ENCODE peak calls at places on chromosome 6, in ten cellular contexts. G is fibroblast of mammary gland; U is endothelial cell; Y is cardiac fibroblast; D is CD8-positive, alpha-beta T cell; V is mucosa of descending colon; H is AG10803; A is nephron progenitor cell; I is fibroblast of the aortic adventitia; L is brain microvascular endothelial cell. K is an unnamed sample.

GRCh38 chr6:163956571-163957407 is 542.3 kb downstream of the QKI start:
- DNase-seq in G (peak; percentile 85), U (peak; percentile 80), Y (peak; percentile 80), D (peak; percentile 68), V (peak; percentile 72), H (peak; percentile 77), A (peak; percentile 78), I (peak; percentile 64), L (peak; percentile 78), K (peak; percentile 86)

GRCh38 chr6:165661416-165662001 is 1.5 kb downstream of the PDE10A start:
- DNase-seq in G (no peak), U (peak; percentile 38), Y (peak; percentile 54), D (no peak), V (no peak), H (no peak), A (peak; percentile 49), I (peak; percentile 26), L (no peak), K (no peak)

GRCh38 chr6:27667651-27668441 is 194.9 kb upstream of the ZNF184 start:
- DNase-seq in G (peak; percentile 19), U (no peak), Y (peak; percentile 19), D (no peak), V (no peak), H (no peak), A (no peak), I (no peak), L (no peak), K (peak; percentile 38)

GRCh38 chr6:159679091-159680077 is 13.7 kb downstream of the SOD2 start:
- DNase-seq in G (peak; percentile 52), U (no peak), Y (no peak), D (no peak), V (no peak), H (peak; percentile 54), A (no peak), I (peak; percentile 41), L (peak; percentile 26), K (no peak)

GRCh38 chr6:125220712-125221111 is 67.1 kb downstream of the TPD52L1 start:
- DNase-seq in G (peak; percentile 49), U (peak; percentile 9), Y (peak; percentile 35), D (no peak), V (no peak), H (peak; percentile 48), A (no peak), I (peak; percentile 70), L (no peak), K (no peak)

GRCh38 chr6:68728124-68728523 is 93.0 kb downstream of the ADGRB3 start:
- DNase-seq in G (no peak), U (no peak), Y (peak; percentile 59), D (no peak), V (no peak), H (no peak), A (no peak), I (peak; percentile 11), L (no peak), K (no peak)

GRCh38 chr6:37269105-37269504 is 11.2 kb upstream of the TMEM217 start:
- DNase-seq in G (no peak), U (no peak), Y (no peak), D (no peak), V (no peak), H (no peak), A (no peak), I (no peak), L (no peak), K (no peak)

GRCh38 chr6:133132583-133132982 is 108.6 kb upstream of the EYA4 start:
- DNase-seq in G (no peak), U (no peak), Y (no peak), D (no peak), V (no peak), H (no peak), A (peak; percentile 13), I (no peak), L (no peak), K (no peak)

GRCh38 chr6:16764188-16764950 is 3.1 kb upstream of the ATXN1 start:
- DNase-seq in G (peak; percentile 65), U (no peak), Y (peak; percentile 80), D (no peak), V (no peak), H (peak; percentile 70), A (no peak), I (peak; percentile 84), L (peak; percentile 61), K (no peak)

GRCh38 chr6:1285589-1286340 is 26.1 kb upstream of the FOXQ1 start:
- DNase-seq in G (peak; percentile 50), U (no peak), Y (peak; percentile 19), D (no peak), V (no peak), H (peak; percentile 95), A (no peak), I (peak; percentile 41), L (peak; percentile 41), K (peak; percentile 47)

GRCh38 chr6:113564401-113565161 is 292.6 kb upstream of the MARCKS start:
- DNase-seq in G (peak; percentile 98), U (peak; percentile 44), Y (peak; percentile 98), D (no peak), V (peak; percentile 49), H (peak; percentile 99), A (peak; percentile 44), I (peak; percentile 98), L (peak; percentile 93), K (no peak)

GRCh38 chr6:40916816-40917215 is 122.2 kb downstream of the UNC5CL start:
- DNase-seq in G (no peak), U (no peak), Y (no peak), D (no peak), V (no peak), H (peak; percentile 44), A (no peak), I (no peak), L (no peak), K (no peak)

GRCh38 chr6:62640749-62641148 is 354.7 kb upstream of the KHDRBS2 start:
- DNase-seq in G (no peak), U (no peak), Y (no peak), D (no peak), V (no peak), H (no peak), A (no peak), I (no peak), L (no peak), K (peak; percentile 41)

GRCh38 chr6:599946-600448 is 56.9 kb downstream of the HUS1B start:
- DNase-seq in G (no peak), U (no peak), Y (no peak), D (no peak), V (no peak), H (no peak), A (no peak), I (no peak), L (no peak), K (no peak)

GRCh38 chr6:25968769-25969168 is 6.2 kb downstream of the TRIM38 start:
- DNase-seq in G (peak; percentile 74), U (no peak), Y (peak; percentile 59), D (no peak), V (no peak), H (peak; percentile 79), A (no peak), I (peak; percentile 84), L (no peak), K (peak; percentile 24)

GRCh38 chr6:36757206-36757605 is 59.6 kb downstream of the RAB44 start:
- DNase-seq in G (no peak), U (no peak), Y (no peak), D (no peak), V (no peak), H (no peak), A (no peak), I (no peak), L (no peak), K (no peak)

DNA sequence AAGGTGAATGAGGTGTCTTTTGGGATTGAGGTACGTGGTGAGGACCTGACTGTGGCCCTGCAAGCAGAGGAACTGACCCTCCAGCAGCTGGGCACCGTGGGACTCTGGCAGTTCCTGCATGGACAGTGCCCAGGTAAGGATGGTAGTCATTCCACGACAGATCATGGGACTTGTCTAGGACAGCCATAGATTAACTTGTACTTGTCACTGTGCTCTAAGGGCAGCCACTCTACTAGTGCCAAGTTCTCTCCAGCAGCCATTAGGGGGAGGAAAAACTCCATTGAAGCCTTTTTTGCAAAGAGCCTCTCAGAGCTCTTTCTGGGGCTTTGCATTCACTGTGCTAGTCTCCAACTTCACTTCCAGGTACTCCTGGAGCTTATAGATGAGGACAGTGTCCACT is 20.4 kb downstream of the TAF11 start:
- DNase-seq in G (peak; percentile 2), U (no peak), Y (peak; percentile 16), D (no peak), V (no peak), H (no peak), A (no peak), I (no peak), L (no peak), K (no peak)
- TF ChIP-seq CTCF in G (peak; percentile 12), U (no peak), Y (no peak), D (no peak), V (no peak), H (peak; percentile 23), A (no peak), I (peak; percentile 10), L (peak; percentile 29), K (no peak)

GRCh38 chr6:149473080-149474052 is 11.4 kb downstream of the ZC3H12D start:
- DNase-seq in G (no peak), U (no peak), Y (no peak), D (no peak), V (peak; percentile 87), H (no peak), A (no peak), I (no peak), L (no peak), K (peak; percentile 61)
- TF ChIP-seq CTCF in G (no peak), U (no peak), Y (no peak), D (no peak), V (no peak), H (no peak), A (no peak), I (no peak), L (no peak), K (no peak)

DNA sequence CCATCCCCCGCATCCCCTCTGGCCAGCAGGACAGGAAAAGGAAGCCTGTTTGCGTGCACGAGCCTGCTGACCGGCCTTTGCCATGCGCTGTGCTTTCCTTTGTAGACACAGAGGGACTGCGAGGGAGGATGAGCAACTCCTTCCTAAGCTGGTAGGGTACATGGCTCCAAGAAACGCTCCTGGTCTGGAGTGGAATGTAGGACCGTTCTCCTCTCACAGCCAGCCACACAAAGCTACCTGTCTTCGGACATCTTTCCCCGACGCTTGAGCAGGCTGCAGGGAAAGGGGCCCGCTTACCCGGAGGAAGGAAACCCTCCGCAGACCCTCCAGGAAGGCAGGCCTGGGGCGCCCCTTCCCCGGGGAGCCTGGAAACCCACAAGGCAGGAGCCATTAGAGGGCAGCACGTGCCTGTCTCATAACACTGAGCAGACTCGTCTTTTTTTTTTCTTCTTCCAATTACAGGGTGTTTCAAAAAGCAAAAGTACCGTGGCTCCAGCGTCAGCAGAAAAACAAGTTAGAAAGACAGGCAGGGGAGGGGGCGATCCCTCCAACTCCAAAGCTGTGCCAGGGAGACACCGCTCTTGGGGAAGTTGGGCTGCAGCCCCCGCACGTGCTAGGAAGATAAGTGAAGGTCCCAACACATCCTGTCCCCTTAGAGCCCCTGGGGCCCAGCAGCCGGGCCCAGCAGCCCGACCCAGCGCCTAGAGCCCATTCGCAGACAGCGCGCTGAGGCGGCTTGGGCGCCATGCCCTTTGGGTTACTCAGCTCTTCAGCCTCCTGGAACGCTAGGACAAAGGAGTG is 136.0 kb downstream of the LY86 start:
- DNase-seq in G (peak; percentile 80), U (peak; percentile 80), Y (peak; percentile 86), D (peak; percentile 68), V (peak; percentile 85), H (peak; percentile 78), A (peak; percentile 77), I (peak; percentile 85), L (peak; percentile 59), K (peak; percentile 77)
- TF ChIP-seq CTCF in G (peak; percentile 55), U (peak; percentile 38), Y (peak; percentile 46), D (peak; percentile 63), V (peak; percentile 54), H (peak; percentile 66), A (peak; percentile 55), I (peak; percentile 49), L (peak; percentile 75), K (peak; percentile 82)

GRCh38 chr6:137202078-137202477 is 17.1 kb downstream of the IFNGR1 start:
- DNase-seq in G (no peak), U (no peak), Y (no peak), D (no peak), V (no peak), H (no peak), A (peak; percentile 4), I (no peak), L (no peak), K (no peak)
- TF ChIP-seq CTCF in G (peak; percentile 16), U (no peak), Y (peak; percentile 5), D (no peak), V (no peak), H (peak; percentile 27), A (peak; percentile 12), I (peak; percentile 14), L (peak; percentile 48), K (no peak)

K was measured in MCF 10A.